ENCODE peak calls at places on chromosomes 16 and 17, in ten cellular contexts. T, P, W, I, O, V, S, N, U and Z are unnamed samples.
A peak's percentile ranks its signal among the peaks of the same experiment; 100 is the strongest.

GRCh38 chr16:425740-426114 is 278 bp downstream of the RAB11FIP3 start:
- DNase-seq in O (peak; percentile 19), S (no peak), P (no peak), W (peak; percentile 16), V (no peak), I (no peak), T (no peak), N (no peak), U (no peak), Z (no peak)

GRCh38 chr16:4947722-4948503 is 10.2 kb upstream of the SEC14L5 start:
- DNase-seq in V (peak; percentile 10), P (no peak), N (no peak), O (no peak), T (no peak), S (no peak), U (no peak), I (no peak), W (no peak), Z (no peak)

GRCh38 chr16:82694239-82694874 is 67.6 kb downstream of the CDH13 start:
- DNase-seq in S (peak; percentile 34), U (peak; percentile 71), P (no peak), O (peak; percentile 26), N (no peak), I (peak; percentile 91), V (peak; percentile 60), T (no peak), W (peak; percentile 35), Z (no peak)

GRCh38 chr16:80899804-80900592 is 95.6 kb upstream of the CDYL2 start:
- DNase-seq in T (no peak), I (peak; percentile 98), W (peak; percentile 7), V (peak; percentile 98), U (peak; percentile 34), P (peak; percentile 79), N (no peak), O (no peak), S (peak; percentile 7), Z (no peak)

GRCh38 chr17:36069131-36069530 is 5.1 kb downstream of the CCL18 start:
- DNase-seq in O (no peak), T (no peak), N (no peak), W (peak; percentile 33), P (no peak), S (no peak), U (no peak), V (no peak), I (no peak), Z (no peak)

GRCh38 chr17:8012045-8012580 is 9.7 kb downstream of the GUCY2D start:
- DNase-seq in P (no peak), W (no peak), T (no peak), S (no peak), V (no peak), U (no peak), N (no peak), I (no peak), O (no peak), Z (no peak)

GRCh38 chr17:32627233-32628008 is 140.6 kb downstream of the CDK5R1 start:
- DNase-seq in W (peak; percentile 24), U (peak; percentile 10), O (no peak), N (no peak), T (no peak), V (peak; percentile 62), I (peak; percentile 6), S (no peak), P (no peak), Z (no peak)

GRCh38 chr16:78310990-78311561 is 211.6 kb downstream of the WWOX start:
- DNase-seq in T (no peak), P (no peak), O (no peak), U (peak; percentile 6), S (no peak), V (no peak), N (no peak), W (no peak), I (no peak), Z (no peak)

DNA sequence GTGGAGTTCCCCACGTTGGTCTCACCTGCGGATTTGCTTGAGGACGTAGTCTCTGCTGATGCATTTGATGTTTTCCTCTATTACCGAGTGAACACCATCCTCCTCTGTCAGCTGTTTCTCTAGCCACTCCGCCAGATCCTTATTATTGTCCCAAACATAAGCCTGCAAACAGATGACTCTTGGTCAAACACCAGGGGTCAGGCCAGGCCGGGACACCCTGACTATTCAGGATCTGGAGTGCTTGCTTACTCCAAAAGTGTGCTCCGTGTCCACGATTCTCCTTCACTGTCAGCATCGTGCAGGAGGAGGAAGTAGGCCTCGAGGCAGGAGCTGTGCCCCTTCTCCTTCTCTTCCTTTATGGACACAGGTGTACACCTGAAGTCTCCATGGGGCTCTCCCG is 140.2 kb downstream of the AATF start:
- DNase-seq in U (no peak), I (no peak), P (no peak), S (no peak), V (no peak), N (no peak), O (no peak), W (no peak), T (no peak), Z (no peak)
- TF ChIP-seq CTCF in U (no peak), I (no peak), P (no peak), S (no peak), V (no peak), N (no peak), O (no peak), W (peak; percentile 3), T (no peak), Z (peak; percentile 32)

DNA sequence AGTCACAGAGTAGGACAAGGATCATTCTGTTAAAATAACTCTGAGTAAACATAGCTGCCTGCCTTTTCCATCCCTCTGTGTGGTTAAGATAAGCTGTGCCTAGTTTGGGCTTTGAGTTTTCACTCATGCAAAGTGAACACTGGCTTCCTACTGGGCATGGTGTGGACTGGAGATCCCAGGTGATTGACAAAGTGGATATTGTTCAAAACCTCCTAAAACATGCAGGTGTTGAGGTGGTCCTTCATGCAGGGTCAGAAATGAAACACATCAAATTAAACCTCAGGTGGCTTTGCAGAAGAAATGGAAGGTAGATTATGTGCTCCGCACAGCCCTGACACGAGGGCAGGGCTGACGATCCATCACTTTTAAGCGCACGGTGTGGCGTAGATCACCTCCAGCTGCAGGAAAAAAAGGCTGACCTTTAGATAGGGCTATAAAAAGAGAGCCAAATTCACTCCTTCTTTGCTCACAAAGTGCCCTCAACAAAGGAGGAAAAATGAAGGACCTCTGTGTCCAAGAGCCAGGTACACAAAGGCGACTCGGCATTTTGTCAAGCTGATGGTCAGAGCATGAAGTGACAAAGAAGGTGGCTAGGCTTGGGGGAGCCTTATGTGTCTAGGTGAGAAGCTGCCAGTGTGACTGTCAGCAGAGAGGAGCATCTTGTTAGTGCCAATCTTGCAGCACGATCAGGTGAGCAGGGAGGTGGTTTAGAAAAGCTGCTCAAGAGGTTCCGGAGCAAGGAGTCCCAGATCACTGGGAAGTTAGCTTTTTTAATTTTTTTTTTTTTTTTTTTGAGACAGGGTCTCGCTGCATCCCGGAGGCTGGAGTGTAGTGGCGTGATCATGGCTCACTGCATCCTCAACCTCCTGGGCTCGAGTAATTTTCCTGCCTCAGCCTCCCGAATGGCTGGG is 19.9 kb upstream of the ITPRIPL2 start:
- DNase-seq in V (no peak), I (no peak), W (no peak), P (no peak), O (no peak), U (no peak), S (no peak), T (no peak), N (no peak), Z (no peak)
- TF ChIP-seq CTCF in V (no peak), I (no peak), W (no peak), P (no peak), O (no peak), U (no peak), S (no peak), T (no peak), N (no peak), Z (no peak)

DNA sequence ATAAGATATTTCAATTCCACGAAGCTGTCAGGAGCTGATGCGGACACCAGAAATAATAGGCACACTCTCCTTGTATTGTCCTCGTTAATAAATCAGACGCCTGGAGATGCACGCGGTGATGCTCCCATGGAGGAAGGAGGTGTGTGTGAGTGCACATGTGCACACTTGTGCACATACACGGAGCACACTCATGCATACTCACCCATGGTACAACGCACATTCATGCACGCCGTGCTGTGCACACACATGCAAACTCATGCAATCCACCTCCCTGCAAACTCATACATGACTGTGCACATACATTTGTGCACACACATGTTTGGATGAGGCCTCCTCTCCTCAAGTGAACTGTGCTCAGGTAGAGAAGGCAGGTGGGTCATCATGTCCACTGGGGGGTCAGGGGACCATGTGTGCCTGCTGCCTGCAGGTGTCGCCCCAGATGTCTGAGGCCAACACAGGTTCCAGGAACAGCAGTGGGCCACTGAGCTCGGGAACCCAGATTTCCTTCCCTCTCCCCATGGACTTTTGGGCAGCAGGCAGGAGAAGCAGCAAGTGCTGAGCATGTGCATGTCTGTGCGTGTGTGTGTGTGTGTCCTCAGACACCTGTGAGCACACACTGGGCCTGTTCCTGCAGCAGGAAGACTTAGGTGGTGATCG is 165.3 kb downstream of the SDK2 start:
- DNase-seq in O (no peak), I (no peak), T (no peak), W (no peak), V (no peak), P (no peak), U (no peak), N (no peak), S (no peak), Z (no peak)
- TF ChIP-seq CTCF in O (no peak), I (no peak), T (no peak), W (peak; percentile 10), V (no peak), P (no peak), U (no peak), N (peak; percentile 19), S (no peak), Z (no peak)

DNA sequence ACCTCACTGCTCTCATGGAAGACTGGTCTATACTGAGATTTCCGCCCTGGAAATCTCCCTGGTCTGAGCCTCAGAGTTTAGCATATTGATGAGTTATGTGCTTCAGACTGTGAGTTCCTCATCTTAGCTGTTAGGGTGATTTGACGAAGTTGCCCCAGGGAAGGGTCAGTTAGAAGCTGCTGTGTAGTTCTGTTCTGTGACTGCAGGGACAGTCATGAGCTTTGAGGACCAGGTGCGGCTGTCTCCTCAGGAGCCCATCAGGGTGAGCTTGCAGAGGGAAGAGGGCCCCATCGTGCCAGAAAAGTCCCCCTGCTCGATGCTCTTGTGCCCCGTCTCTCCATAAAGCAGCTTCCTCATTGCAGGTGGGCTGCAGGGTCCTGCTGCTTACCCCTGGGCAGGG is 28.3 kb upstream of the IL17C start:
- DNase-seq in U (no peak), I (no peak), S (no peak), P (no peak), N (no peak), W (no peak), V (no peak), O (no peak), T (no peak), Z (no peak)
- TF ChIP-seq CTCF in U (no peak), I (peak; percentile 12), S (no peak), P (no peak), N (no peak), W (peak; percentile 21), V (peak; percentile 13), O (no peak), T (no peak), Z (peak; percentile 44)

DNA sequence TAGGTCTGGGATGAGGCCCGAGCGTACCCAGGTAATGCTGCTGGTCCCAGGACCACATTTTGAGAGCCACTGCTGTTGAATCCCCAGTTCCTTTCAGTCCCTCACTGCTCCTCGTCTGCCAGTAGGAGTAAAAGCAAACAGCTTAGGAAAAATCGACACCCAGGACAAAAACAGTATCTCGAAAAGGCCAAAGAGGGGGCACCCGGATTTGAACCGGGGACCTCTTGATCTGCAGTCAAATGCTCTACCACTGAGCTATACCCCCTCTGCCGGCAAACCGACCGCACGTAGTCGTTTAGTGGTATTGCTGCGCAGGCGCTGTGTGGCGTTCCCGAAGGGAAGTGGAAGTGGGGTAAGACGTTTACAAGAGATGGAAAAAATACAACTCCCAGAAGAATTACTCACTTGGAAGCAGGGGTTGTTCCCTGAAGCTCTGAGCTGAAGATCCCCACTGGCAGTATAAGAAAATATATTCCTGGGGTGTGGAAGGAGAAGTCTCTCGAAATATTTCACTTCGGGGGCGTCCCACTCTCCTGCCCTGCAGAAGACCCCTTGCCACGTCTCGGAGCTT is 2.2 kb upstream of the PLXDC1 start:
- DNase-seq in U (peak; percentile 87), S (peak; percentile 78), I (peak; percentile 94), V (peak; percentile 94), O (peak; percentile 84), W (peak; percentile 78), N (peak; percentile 76), T (peak; percentile 93), P (peak; percentile 94), Z (peak; percentile 98)
- TF ChIP-seq CTCF in U (peak; percentile 36), S (no peak), I (peak; percentile 42), V (peak; percentile 31), O (no peak), W (peak; percentile 15), N (no peak), T (peak; percentile 30), P (no peak), Z (no peak)